ENCODE peak calls at places on chromosomes 7 and 10, in nine cellular contexts. One of them, this sample, is unnamed.

GRCh38 chr10:91681361-91682276 is 48.7 kb upstream of the PPP1R3C start:
- DNase-seq in cardiac fibroblast: no peak
- DNase-seq in Peyer's patch: no peak
- DNase-seq in IMR-90: no peak
- DNase-seq in endothelial cell: no peak
- DNase-seq in lower lobe of right lung: no peak
- DNase-seq in CD8-positive, alpha-beta T cell: no peak
- DNase-seq in AG04450: no peak
- DNase-seq in stomach: no peak
- DNase-seq in this sample: no peak

GRCh38 chr10:33790506-33791283 is 456.2 kb upstream of the NRP1 start:
- DNase-seq in lower lobe of right lung: no peak
- DNase-seq in cardiac fibroblast: no peak
- DNase-seq in endothelial cell: no peak
- DNase-seq in IMR-90: no peak
- DNase-seq in Peyer's patch: no peak
- DNase-seq in AG04450: no peak
- DNase-seq in stomach: no peak
- DNase-seq in CD8-positive, alpha-beta T cell: no peak
- DNase-seq in this sample: no peak

GRCh38 chr10:52644678-52645434 is 127.7 kb downstream of the MBL2 start:
- DNase-seq in stomach: peak; percentile 40
- DNase-seq in IMR-90: peak; percentile 32
- DNase-seq in endothelial cell: peak; percentile 47
- DNase-seq in lower lobe of right lung: no peak
- DNase-seq in Peyer's patch: no peak
- DNase-seq in AG04450: no peak
- DNase-seq in CD8-positive, alpha-beta T cell: no peak
- DNase-seq in cardiac fibroblast: peak; percentile 67
- DNase-seq in this sample: no peak

GRCh38 chr7:129144095-129144833 is at the start of gene TSPAN33:
- DNase-seq in stomach: peak; percentile 86
- DNase-seq in Peyer's patch: peak; percentile 90
- DNase-seq in endothelial cell: no peak
- DNase-seq in cardiac fibroblast: peak; percentile 56
- DNase-seq in AG04450: no peak
- DNase-seq in IMR-90: peak; percentile 55
- DNase-seq in CD8-positive, alpha-beta T cell: no peak
- DNase-seq in lower lobe of right lung: peak; percentile 80
- DNase-seq in this sample: peak; percentile 5

GRCh38 chr7:24059775-24060174 is 224.2 kb upstream of the NPY start:
- DNase-seq in endothelial cell: no peak
- DNase-seq in cardiac fibroblast: no peak
- DNase-seq in lower lobe of right lung: no peak
- DNase-seq in AG04450: no peak
- DNase-seq in IMR-90: no peak
- DNase-seq in Peyer's patch: no peak
- DNase-seq in stomach: no peak
- DNase-seq in CD8-positive, alpha-beta T cell: no peak
- DNase-seq in this sample: no peak

GRCh38 chr7:103626776-103627175 is 180.8 kb upstream of the SLC26A5 start:
- DNase-seq in cardiac fibroblast: no peak
- DNase-seq in AG04450: no peak
- DNase-seq in IMR-90: peak; percentile 34
- DNase-seq in endothelial cell: no peak
- DNase-seq in CD8-positive, alpha-beta T cell: no peak
- DNase-seq in stomach: no peak
- DNase-seq in lower lobe of right lung: no peak
- DNase-seq in Peyer's patch: no peak
- DNase-seq in this sample: no peak

GRCh38 chr7:151008143-151008510 is 16.2 kb downstream of the ATG9B start:
- DNase-seq in lower lobe of right lung: no peak
- DNase-seq in stomach: no peak
- DNase-seq in cardiac fibroblast: no peak
- DNase-seq in IMR-90: no peak
- DNase-seq in Peyer's patch: peak; percentile 38
- DNase-seq in CD8-positive, alpha-beta T cell: no peak
- DNase-seq in AG04450: no peak
- DNase-seq in endothelial cell: no peak
- DNase-seq in this sample: no peak

GRCh38 chr7:1925973-1926907 is 256.2 kb downstream of the ELFN1 start:
- DNase-seq in lower lobe of right lung: no peak
- DNase-seq in Peyer's patch: no peak
- DNase-seq in CD8-positive, alpha-beta T cell: no peak
- DNase-seq in stomach: no peak
- DNase-seq in endothelial cell: no peak
- DNase-seq in AG04450: no peak
- DNase-seq in IMR-90: no peak
- DNase-seq in cardiac fibroblast: no peak
- DNase-seq in this sample: no peak

GRCh38 chr7:101108330-101108857 is 18.5 kb upstream of the SERPINE1 start:
- DNase-seq in endothelial cell: no peak
- DNase-seq in stomach: no peak
- DNase-seq in IMR-90: no peak
- DNase-seq in lower lobe of right lung: peak; percentile 67
- DNase-seq in CD8-positive, alpha-beta T cell: no peak
- DNase-seq in AG04450: no peak
- DNase-seq in Peyer's patch: no peak
- DNase-seq in cardiac fibroblast: peak; percentile 88
- DNase-seq in this sample: no peak

GRCh38 chr7:54944179-54944578 is 74.6 kb upstream of the EGFR start:
- DNase-seq in IMR-90: peak; percentile 28
- DNase-seq in CD8-positive, alpha-beta T cell: no peak
- DNase-seq in Peyer's patch: no peak
- DNase-seq in AG04450: no peak
- DNase-seq in lower lobe of right lung: no peak
- DNase-seq in cardiac fibroblast: no peak
- DNase-seq in stomach: no peak
- DNase-seq in endothelial cell: no peak
- DNase-seq in this sample: no peak

GRCh38 chr7:116259821-116260440 is 49.6 kb downstream of the TES start:
- DNase-seq in CD8-positive, alpha-beta T cell: no peak
- DNase-seq in Peyer's patch: no peak
- DNase-seq in stomach: no peak
- DNase-seq in endothelial cell: no peak
- DNase-seq in cardiac fibroblast: peak; percentile 93
- DNase-seq in IMR-90: peak; percentile 79
- DNase-seq in lower lobe of right lung: no peak
- DNase-seq in AG04450: no peak
- DNase-seq in this sample: no peak

GRCh38 chr10:127293640-127294039 is 97.2 kb upstream of the INSYN2A start:
- DNase-seq in lower lobe of right lung: no peak
- DNase-seq in Peyer's patch: no peak
- DNase-seq in AG04450: no peak
- DNase-seq in cardiac fibroblast: peak; percentile 9
- DNase-seq in endothelial cell: no peak
- DNase-seq in CD8-positive, alpha-beta T cell: no peak
- DNase-seq in stomach: peak; percentile 21
- DNase-seq in IMR-90: no peak
- DNase-seq in this sample: no peak

GRCh38 chr7:135164357-135165021 is 6.0 kb downstream of the CYREN start:
- DNase-seq in CD8-positive, alpha-beta T cell: no peak
- DNase-seq in Peyer's patch: no peak
- DNase-seq in IMR-90: no peak
- DNase-seq in AG04450: no peak
- DNase-seq in cardiac fibroblast: peak; percentile 32
- DNase-seq in endothelial cell: no peak
- DNase-seq in stomach: no peak
- DNase-seq in lower lobe of right lung: no peak
- DNase-seq in this sample: no peak

GRCh38 chr10:133481657-133482056 is 27.9 kb downstream of the SCART1 start:
- DNase-seq in CD8-positive, alpha-beta T cell: no peak
- DNase-seq in IMR-90: no peak
- DNase-seq in AG04450: no peak
- DNase-seq in stomach: no peak
- DNase-seq in endothelial cell: no peak
- DNase-seq in lower lobe of right lung: no peak
- DNase-seq in cardiac fibroblast: no peak
- DNase-seq in Peyer's patch: no peak
- DNase-seq in this sample: no peak

GRCh38 chr7:6271091-6271658 is 1.2 kb downstream of the CYTH3 start:
- DNase-seq in CD8-positive, alpha-beta T cell: no peak
- DNase-seq in cardiac fibroblast: peak; percentile 65
- DNase-seq in IMR-90: peak; percentile 39
- DNase-seq in Peyer's patch: peak; percentile 42
- DNase-seq in AG04450: no peak
- DNase-seq in stomach: peak; percentile 55
- DNase-seq in endothelial cell: peak; percentile 31
- DNase-seq in lower lobe of right lung: peak; percentile 68
- DNase-seq in this sample: no peak

GRCh38 chr7:81150951-81151361 is 232.1 kb upstream of the SEMA3C start:
- DNase-seq in CD8-positive, alpha-beta T cell: no peak
- DNase-seq in cardiac fibroblast: peak; percentile 14
- DNase-seq in AG04450: no peak
- DNase-seq in stomach: no peak
- DNase-seq in lower lobe of right lung: no peak
- DNase-seq in IMR-90: peak; percentile 31
- DNase-seq in Peyer's patch: no peak
- DNase-seq in endothelial cell: no peak
- DNase-seq in this sample: no peak

GRCh38 chr7:31957756-31958155 is 112.5 kb downstream of the PDE1C start:
- DNase-seq in AG04450: no peak
- DNase-seq in cardiac fibroblast: no peak
- DNase-seq in CD8-positive, alpha-beta T cell: no peak
- DNase-seq in IMR-90: peak; percentile 17
- DNase-seq in Peyer's patch: no peak
- DNase-seq in stomach: no peak
- DNase-seq in endothelial cell: no peak
- DNase-seq in lower lobe of right lung: no peak
- DNase-seq in this sample: no peak

GRCh38 chr7:138875794-138876193 is 77.8 kb upstream of the ATP6V0A4 start:
- DNase-seq in stomach: no peak
- DNase-seq in AG04450: peak; percentile 76
- DNase-seq in IMR-90: peak; percentile 96
- DNase-seq in cardiac fibroblast: peak; percentile 78
- DNase-seq in endothelial cell: no peak
- DNase-seq in CD8-positive, alpha-beta T cell: peak; percentile 21
- DNase-seq in lower lobe of right lung: no peak
- DNase-seq in Peyer's patch: peak; percentile 24
- DNase-seq in this sample: no peak

GRCh38 chr10:109889867-109890266 is 33.4 kb downstream of the XPNPEP1 start:
- DNase-seq in AG04450: peak; percentile 46
- DNase-seq in stomach: no peak
- DNase-seq in endothelial cell: no peak
- DNase-seq in CD8-positive, alpha-beta T cell: no peak
- DNase-seq in cardiac fibroblast: peak; percentile 90
- DNase-seq in IMR-90: peak; percentile 91
- DNase-seq in Peyer's patch: no peak
- DNase-seq in lower lobe of right lung: no peak
- DNase-seq in this sample: no peak
- TF ChIP-seq CTCF in AG04450: peak; percentile 15
- TF ChIP-seq CTCF in stomach: no peak
- TF ChIP-seq CTCF in endothelial cell: no peak
- TF ChIP-seq CTCF in CD8-positive, alpha-beta T cell: no peak
- TF ChIP-seq CTCF in cardiac fibroblast: peak; percentile 30
- TF ChIP-seq CTCF in IMR-90: peak; percentile 17
- TF ChIP-seq CTCF in Peyer's patch: no peak
- TF ChIP-seq CTCF in lower lobe of right lung: no peak
- TF ChIP-seq CTCF in this sample: no peak

DNA sequence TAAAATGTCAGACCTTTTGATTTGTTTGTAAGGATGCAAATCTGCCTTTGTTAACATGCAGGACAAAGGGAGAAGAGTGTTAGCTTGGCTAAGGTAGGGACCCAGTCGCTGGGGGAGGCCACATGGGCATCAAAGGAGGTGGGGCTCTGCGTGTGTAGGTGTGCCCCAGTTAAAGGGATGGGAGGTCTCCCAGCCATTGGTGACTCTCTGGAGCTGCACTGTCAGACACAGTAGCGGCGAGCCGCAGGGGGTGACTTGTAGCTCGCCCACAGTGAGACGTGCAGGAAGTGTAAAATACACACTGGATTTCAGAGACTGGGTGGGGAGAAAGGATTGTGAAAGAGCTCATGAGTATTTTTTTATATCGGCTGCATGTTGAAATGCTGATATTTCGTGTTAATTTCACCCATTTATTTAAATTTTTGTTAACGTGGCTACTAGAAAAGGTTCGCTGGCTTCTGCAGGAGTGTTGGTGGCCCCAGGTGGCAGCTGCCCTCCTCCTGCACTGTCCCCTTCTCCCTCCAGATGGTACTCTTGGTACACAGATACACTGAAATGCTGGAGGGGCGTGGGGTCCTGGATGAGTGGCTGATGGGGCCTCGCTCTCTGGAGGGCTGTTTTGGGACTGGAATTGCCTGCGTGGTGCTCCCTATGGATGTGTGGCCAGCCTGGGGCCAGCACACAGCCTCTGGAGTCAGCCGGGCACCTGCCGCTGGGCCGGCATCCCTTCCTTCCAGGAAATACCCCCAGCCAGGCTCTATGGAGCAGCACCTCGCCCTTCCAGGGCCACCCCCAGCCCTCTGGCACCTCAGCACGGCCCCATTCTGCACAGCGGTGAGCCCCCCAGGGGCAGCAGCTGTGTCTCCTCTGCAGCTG is 59.2 kb downstream of the LHPP start:
- DNase-seq in Peyer's patch: no peak
- DNase-seq in CD8-positive, alpha-beta T cell: no peak
- DNase-seq in AG04450: no peak
- DNase-seq in IMR-90: peak; percentile 19
- DNase-seq in stomach: no peak
- DNase-seq in endothelial cell: no peak
- DNase-seq in cardiac fibroblast: no peak
- DNase-seq in lower lobe of right lung: peak; percentile 67
- DNase-seq in this sample: no peak
- TF ChIP-seq CTCF in Peyer's patch: no peak
- TF ChIP-seq CTCF in CD8-positive, alpha-beta T cell: no peak
- TF ChIP-seq CTCF in AG04450: no peak
- TF ChIP-seq CTCF in IMR-90: no peak
- TF ChIP-seq CTCF in stomach: no peak
- TF ChIP-seq CTCF in endothelial cell: no peak
- TF ChIP-seq CTCF in cardiac fibroblast: no peak
- TF ChIP-seq CTCF in lower lobe of right lung: no peak
- TF ChIP-seq CTCF in this sample: no peak

GRCh38 chr10:66762218-66762729 is 163.6 kb upstream of the LRRTM3 start:
- DNase-seq in endothelial cell: no peak
- DNase-seq in stomach: no peak
- DNase-seq in IMR-90: no peak
- DNase-seq in CD8-positive, alpha-beta T cell: no peak
- DNase-seq in cardiac fibroblast: no peak
- DNase-seq in AG04450: no peak
- DNase-seq in lower lobe of right lung: no peak
- DNase-seq in Peyer's patch: no peak
- DNase-seq in this sample: no peak
- TF ChIP-seq CTCF in endothelial cell: no peak
- TF ChIP-seq CTCF in stomach: no peak
- TF ChIP-seq CTCF in IMR-90: no peak
- TF ChIP-seq CTCF in CD8-positive, alpha-beta T cell: no peak
- TF ChIP-seq CTCF in cardiac fibroblast: no peak
- TF ChIP-seq CTCF in AG04450: no peak
- TF ChIP-seq CTCF in lower lobe of right lung: no peak
- TF ChIP-seq CTCF in Peyer's patch: no peak
- TF ChIP-seq CTCF in this sample: no peak

GRCh38 chr10:74419491-74420466 is 268.8 kb downstream of the ADK start:
- DNase-seq in endothelial cell: peak; percentile 18
- DNase-seq in CD8-positive, alpha-beta T cell: peak; percentile 4
- DNase-seq in Peyer's patch: no peak
- DNase-seq in lower lobe of right lung: no peak
- DNase-seq in stomach: no peak
- DNase-seq in cardiac fibroblast: peak; percentile 55
- DNase-seq in IMR-90: peak; percentile 19
- DNase-seq in AG04450: no peak
- DNase-seq in this sample: no peak
- TF ChIP-seq CTCF in endothelial cell: peak; percentile 79
- TF ChIP-seq CTCF in CD8-positive, alpha-beta T cell: peak; percentile 55
- TF ChIP-seq CTCF in Peyer's patch: peak; percentile 47
- TF ChIP-seq CTCF in lower lobe of right lung: peak; percentile 38
- TF ChIP-seq CTCF in stomach: peak; percentile 8
- TF ChIP-seq CTCF in cardiac fibroblast: peak; percentile 38
- TF ChIP-seq CTCF in IMR-90: peak; percentile 39
- TF ChIP-seq CTCF in AG04450: peak; percentile 56
- TF ChIP-seq CTCF in this sample: peak; percentile 27